ENCODE peak calls at places on chromosomes 11 and 22, in four cellular contexts. T is K562, C is SK-N-SH, R is GM12878. L is an unnamed sample.

GRCh38 chr11:94140154-94140655 is 11.6 kb downstream of the PANX1 start:
- DNase-seq in T (no peak), C (no peak), R (no peak), L (no peak)

GRCh38 chr22:21020802-21021429 is 6.0 kb downstream of the P2RX6 start:
- DNase-seq in T (peak), C (peak), R (no peak), L (peak)

GRCh38 chr11:57345555-57346151 is 7.5 kb downstream of the P2RX3 start:
- DNase-seq in T (peak), C (peak), R (no peak), L (peak)

GRCh38 chr22:22018825-22019658 is 36.5 kb upstream of the TOP3B start:
- DNase-seq in T (no peak), C (no peak), R (no peak), L (no peak)

GRCh38 chr11:112650568-112650967 is 310.7 kb upstream of the NCAM1 start:
- DNase-seq in T (no peak), C (no peak), R (no peak), L (no peak)

GRCh38 chr11:134607963-134608750 is 196.1 kb upstream of the B3GAT1 start:
- DNase-seq in T (no peak), C (no peak), R (no peak), L (no peak)

GRCh38 chr11:77821349-77821851 is 456 bp downstream of the AAMDC start:
- DNase-seq in T (peak), C (peak), R (no peak), L (no peak)

GRCh38 chr22:39514373-39514973 is 5.9 kb upstream of the ATF4 start:
- DNase-seq in T (no peak), C (peak), R (no peak), L (peak)

GRCh38 chr11:10975287-10975721 is 117.5 kb upstream of the ZBED5 start:
- DNase-seq in T (no peak), C (no peak), R (no peak), L (no peak)

GRCh38 chr11:125454047-125454446 is 42.0 kb downstream of the FEZ1 start:
- DNase-seq in T (peak), C (no peak), R (no peak), L (no peak)

GRCh38 chr11:116529681-116530080 is 243.1 kb downstream of the BUD13 start:
- DNase-seq in T (no peak), C (no peak), R (no peak), L (no peak)

GRCh38 chr11:75668508-75669297 is at the start of gene MAP6:
- DNase-seq in T (peak), C (peak), R (no peak), L (peak)

GRCh38 chr11:60343094-60343704 is 16.1 kb downstream of the MS4A6E start:
- DNase-seq in T (peak), C (no peak), R (no peak), L (no peak)

GRCh38 chr11:47981667-47982404 is 1.5 kb downstream of the PTPRJ start:
- DNase-seq in T (no peak), C (peak), R (no peak), L (no peak)

GRCh38 chr11:65353900-65354264 is 669 bp upstream of the TIGD3 start:
- DNase-seq in T (no peak), C (no peak), R (no peak), L (peak)

GRCh38 chr11:135023499-135023898 is 611.5 kb upstream of the B3GAT1 start:
- DNase-seq in T (no peak), C (no peak), R (no peak), L (no peak)

GRCh38 chr22:19110064-19110458 is 12.2 kb downstream of the DGCR2 start:
- DNase-seq in T (peak), C (no peak), R (no peak), L (no peak)

GRCh38 chr11:8018742-8019631 is 31.9 kb downstream of the EIF3F start:
- DNase-seq in T (no peak), C (peak), R (no peak), L (peak)

GRCh38 chr11:43581370-43582023 is 99.0 kb upstream of the HSD17B12 start:
- DNase-seq in T (no peak), C (peak), R (no peak), L (no peak)

GRCh38 chr22:50044485-50045143 is 13.5 kb downstream of the TTLL8 start:
- DNase-seq in T (no peak), C (peak), R (no peak), L (no peak)

GRCh38 chr11:74932169-74932568 is 16.7 kb downstream of the XRRA1 start:
- DNase-seq in T (no peak), C (no peak), R (no peak), L (no peak)

GRCh38 chr22:49204599-49205214 is 623.0 kb downstream of the BRD1 start:
- DNase-seq in T (no peak), C (no peak), R (no peak), L (peak)

GRCh38 chr11:107271425-107271824 is 186.2 kb downstream of the CWF19L2 start:
- DNase-seq in T (no peak), C (no peak), R (no peak), L (no peak)

GRCh38 chr11:128928400-128928799 is 14.3 kb downstream of the TP53AIP1 start:
- DNase-seq in T (no peak), C (no peak), R (peak), L (no peak)

GRCh38 chr22:32854351-32854804 is 52.9 kb downstream of the TIMP3 start:
- DNase-seq in T (no peak), C (no peak), R (no peak), L (no peak)

GRCh38 chr11:8807544-8808225 is 103.3 kb upstream of the AKIP1 start:
- DNase-seq in T (no peak), C (no peak), R (no peak), L (no peak)

GRCh38 chr11:117814766-117815261 is 9.7 kb downstream of the FXYD2 start:
- DNase-seq in T (peak), C (no peak), R (peak), L (no peak)

GRCh38 chr11:130533113-130533803 is 84.8 kb downstream of the ADAMTS15 start:
- DNase-seq in T (no peak), C (peak), R (no peak), L (no peak)

GRCh38 chr11:21654091-21654490 is 538.8 kb upstream of the ANO5 start:
- DNase-seq in T (no peak), C (no peak), R (no peak), L (no peak)

GRCh38 chr22:39493759-39494158 is 8.3 kb upstream of the MIEF1 start:
- DNase-seq in T (no peak), C (no peak), R (no peak), L (no peak)

GRCh38 chr11:64762916-64763803 is 3.4 kb upstream of the PYGM start:
- DNase-seq in T (no peak), C (peak), R (no peak), L (peak)

GRCh38 chr11:15074206-15075161 is 1.1 kb downstream of the CALCB start:
- DNase-seq in T (peak), C (peak), R (no peak), L (peak)

GRCh38 chr22:37428649-37429586 is 1.6 kb upstream of the ELFN2 start:
- DNase-seq in T (peak), C (peak), R (no peak), L (peak)

GRCh38 chr11:118152552-118153471 is at the start of gene SCN4B:
- DNase-seq in T (peak), C (peak), R (no peak), L (peak)

GRCh38 chr11:108871152-108871551 is 206.3 kb downstream of the DDX10 start:
- DNase-seq in T (peak), C (peak), R (no peak), L (peak)

GRCh38 chr11:19659529-19659928 is 53.1 kb upstream of the NAV2 start:
- DNase-seq in T (no peak), C (no peak), R (no peak), L (no peak)

GRCh38 chr22:30392661-30393321 is 4.0 kb upstream of the SEC14L2 start:
- DNase-seq in T (no peak), C (no peak), R (no peak), L (no peak)

GRCh38 chr11:102792604-102793003 is 5.4 kb downstream of the MMP1 start:
- DNase-seq in T (no peak), C (no peak), R (no peak), L (no peak)

GRCh38 chr11:6258141-6258540 is 1.5 kb upstream of the CCKBR start:
- DNase-seq in T (no peak), C (no peak), R (no peak), L (no peak)

GRCh38 chr11:6260207-6260726 is 629 bp downstream of the CCKBR start:
- DNase-seq in T (no peak), C (no peak), R (no peak), L (no peak)

GRCh38 chr11:6259638-6260019 is at the start of gene CCKBR:
- DNase-seq in T (no peak), C (peak), R (no peak), L (peak)

GRCh38 chr11:6263664-6264063 is 4.0 kb downstream of the CCKBR start:
- DNase-seq in T (no peak), C (peak), R (no peak), L (no peak)

DNA sequence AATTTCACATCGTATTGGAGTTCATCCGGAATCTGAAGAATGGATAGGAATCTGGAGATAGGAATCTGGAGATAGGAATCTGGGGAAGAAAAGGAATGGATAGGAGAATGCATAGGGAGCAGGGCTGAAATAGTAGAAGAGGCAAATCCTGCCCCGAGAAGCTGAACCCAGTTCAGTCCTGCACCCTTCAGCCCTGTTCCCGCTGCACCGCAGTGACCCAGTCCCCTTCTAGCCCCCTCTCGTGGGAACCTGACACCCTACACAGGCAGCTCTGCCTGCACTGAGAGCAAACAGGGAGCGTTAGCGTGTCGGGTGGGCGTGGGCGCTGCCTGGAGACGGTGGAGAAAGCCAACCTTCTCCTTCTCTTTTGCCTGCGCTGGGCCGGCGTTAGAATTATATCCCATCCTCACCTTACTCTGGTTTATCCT is 1.1 kb upstream of the CCKBR start:
- DNase-seq in T (no peak), C (no peak), R (no peak), L (peak)
- TF ChIP-seq USF1 in T (no peak), C (no peak), R (no peak), L (no peak)

DNA sequence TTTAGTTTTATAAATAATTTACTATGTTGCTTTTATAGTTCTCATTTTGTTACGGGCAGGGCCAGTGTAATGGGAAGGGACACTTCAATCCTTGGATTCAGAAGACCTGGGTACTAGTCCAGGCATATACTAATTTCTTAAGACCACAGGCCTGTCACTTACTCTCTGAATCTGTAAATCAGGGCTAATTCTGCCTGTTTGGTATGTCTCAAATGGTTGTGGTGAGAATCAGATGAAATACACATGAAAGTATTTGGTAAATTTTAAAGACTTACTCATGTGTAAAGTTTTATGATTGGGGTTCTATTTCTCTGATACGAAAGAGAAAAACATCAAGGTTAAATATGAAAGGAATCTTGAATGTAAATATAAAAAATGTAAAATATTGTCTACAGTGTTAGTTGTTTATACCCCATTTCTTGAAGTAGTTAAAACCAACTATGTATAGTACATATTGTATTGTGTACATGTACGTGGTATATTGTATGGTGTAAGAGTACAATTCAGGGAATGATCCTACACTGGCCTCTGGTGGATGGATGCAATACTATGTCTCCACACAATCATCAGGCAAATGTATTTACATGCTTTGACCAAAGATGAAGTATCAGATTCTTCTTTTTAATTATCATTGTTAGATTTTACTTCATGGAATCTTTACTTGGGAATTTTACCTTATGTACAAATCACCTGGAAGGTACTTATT is 24.5 kb upstream of the RAG2 start:
- DNase-seq in T (peak), C (peak), R (no peak), L (no peak)
- TF ChIP-seq USF1 in T (no peak), C (no peak), R (no peak), L (no peak)

DNA sequence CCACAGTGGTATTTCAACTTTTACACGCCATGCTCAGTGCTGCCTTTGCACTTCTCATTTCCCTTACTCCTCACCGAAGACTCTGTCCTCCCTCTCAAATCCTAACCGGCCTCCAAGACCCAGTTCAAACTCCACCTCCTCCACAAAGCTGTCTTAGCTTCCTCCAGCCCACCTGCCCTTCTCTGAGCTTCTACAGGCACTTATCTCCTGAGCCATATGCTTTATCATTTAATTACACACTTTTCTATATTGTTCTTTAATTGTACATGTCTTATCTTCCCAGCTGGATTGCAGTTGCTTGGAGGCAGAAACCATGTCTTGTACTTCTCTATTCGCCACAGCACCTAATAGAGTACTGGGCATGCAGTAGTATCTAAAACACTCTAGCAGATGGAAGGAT is 11.4 kb downstream of the TRIM29 start:
- DNase-seq in T (peak), C (no peak), R (no peak), L (no peak)
- TF ChIP-seq USF1 in T (no peak), C (no peak), R (no peak), L (no peak)

DNA sequence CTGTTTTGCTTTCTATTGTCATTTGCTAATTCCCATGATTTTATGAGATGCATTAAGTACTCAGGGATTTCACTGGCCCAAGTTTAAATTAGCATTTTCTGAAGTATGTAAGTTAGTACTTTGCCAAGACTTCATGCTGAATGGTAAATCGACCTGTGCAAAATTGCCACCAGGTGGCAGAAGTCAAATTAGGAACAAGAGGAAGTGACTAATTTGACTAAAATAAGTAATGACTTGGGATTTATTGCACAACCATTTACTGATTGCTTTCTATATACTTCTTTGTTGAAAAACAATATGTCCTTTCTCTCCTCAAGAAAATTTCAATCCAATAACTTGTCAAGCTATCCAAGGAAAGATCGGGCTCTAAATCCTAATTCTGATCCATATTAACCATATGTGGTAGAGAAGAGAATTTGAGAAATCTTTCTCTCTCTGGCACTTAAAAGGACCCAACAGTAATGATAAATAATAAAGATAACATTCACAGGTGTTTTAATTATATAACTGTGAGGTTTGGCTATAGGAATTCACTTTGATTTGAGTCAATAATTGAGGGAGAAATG is 253.7 kb upstream of the CHORDC1 start:
- DNase-seq in T (peak), C (peak), R (peak), L (peak)
- TF ChIP-seq USF1 in T (no peak), C (no peak), R (no peak), L (no peak)

L was measured in WTC11.